ENCODE peak calls at places on chromosomes 12 and 14, in eight cellular contexts. One of them, this sample, is unnamed.

GRCh38 chr12:24414421-24414820 is 465.0 kb upstream of the SOX5 start:
- DNase-seq in NCI-H2081: no peak
- DNase-seq in NCI-H1105 treated with DMSO at 0.1 percent for 48 hours: no peak
- DNase-seq in SW480: no peak
- DNase-seq in KBM-7: no peak
- DNase-seq in NCI-H146: no peak
- DNase-seq in non-pigmented ciliary epithelial cell: no peak
- DNase-seq in ELF-1: no peak
- DNase-seq in this sample: no peak

GRCh38 chr12:34121360-34121759 is 99.1 kb downstream of the ALG10 start:
- DNase-seq in ELF-1: no peak
- DNase-seq in KBM-7: no peak
- DNase-seq in NCI-H146: no peak
- DNase-seq in NCI-H1105 treated with DMSO at 0.1 percent for 48 hours: no peak
- DNase-seq in NCI-H2081: no peak
- DNase-seq in non-pigmented ciliary epithelial cell: no peak
- DNase-seq in SW480: no peak
- DNase-seq in this sample: no peak

GRCh38 chr12:86414201-86414600 is 158.0 kb upstream of the MGAT4C start:
- DNase-seq in NCI-H146: no peak
- DNase-seq in SW480: no peak
- DNase-seq in KBM-7: no peak
- DNase-seq in NCI-H2081: no peak
- DNase-seq in non-pigmented ciliary epithelial cell: no peak
- DNase-seq in ELF-1: no peak
- DNase-seq in NCI-H1105 treated with DMSO at 0.1 percent for 48 hours: no peak
- DNase-seq in this sample: no peak

GRCh38 chr12:92570056-92570753 is 132.6 kb upstream of the PLEKHG7 start:
- DNase-seq in NCI-H146: peak; percentile 87
- DNase-seq in NCI-H1105 treated with DMSO at 0.1 percent for 48 hours: peak; percentile 92
- DNase-seq in KBM-7: peak; percentile 78
- DNase-seq in non-pigmented ciliary epithelial cell: peak; percentile 56
- DNase-seq in SW480: peak; percentile 80
- DNase-seq in ELF-1: peak; percentile 68
- DNase-seq in NCI-H2081: peak; percentile 88
- DNase-seq in this sample: peak; percentile 79

GRCh38 chr12:89117448-89118034 is 234.8 kb downstream of the DUSP6 start:
- DNase-seq in NCI-H1105 treated with DMSO at 0.1 percent for 48 hours: peak; percentile 8
- DNase-seq in KBM-7: peak; percentile 73
- DNase-seq in ELF-1: peak; percentile 14
- DNase-seq in non-pigmented ciliary epithelial cell: no peak
- DNase-seq in NCI-H2081: no peak
- DNase-seq in NCI-H146: no peak
- DNase-seq in SW480: peak; percentile 5
- DNase-seq in this sample: no peak

GRCh38 chr12:13177373-13177772 is 19.2 kb upstream of the EMP1 start:
- DNase-seq in ELF-1: no peak
- DNase-seq in non-pigmented ciliary epithelial cell: no peak
- DNase-seq in NCI-H2081: no peak
- DNase-seq in KBM-7: no peak
- DNase-seq in NCI-H146: no peak
- DNase-seq in NCI-H1105 treated with DMSO at 0.1 percent for 48 hours: no peak
- DNase-seq in SW480: no peak
- DNase-seq in this sample: no peak

GRCh38 chr12:113135178-113136127 is at the start of gene RASAL1:
- DNase-seq in non-pigmented ciliary epithelial cell: no peak
- DNase-seq in NCI-H1105 treated with DMSO at 0.1 percent for 48 hours: peak; percentile 88
- DNase-seq in NCI-H146: peak; percentile 90
- DNase-seq in SW480: peak; percentile 83
- DNase-seq in ELF-1: peak; percentile 57
- DNase-seq in KBM-7: peak; percentile 72
- DNase-seq in NCI-H2081: peak; percentile 60
- DNase-seq in this sample: no peak

GRCh38 chr14:33611405-33612183 is 339.3 kb downstream of the EGLN3 start:
- DNase-seq in KBM-7: no peak
- DNase-seq in non-pigmented ciliary epithelial cell: no peak
- DNase-seq in SW480: no peak
- DNase-seq in NCI-H2081: no peak
- DNase-seq in ELF-1: no peak
- DNase-seq in NCI-H1105 treated with DMSO at 0.1 percent for 48 hours: no peak
- DNase-seq in NCI-H146: no peak
- DNase-seq in this sample: no peak

GRCh38 chr14:34911209-34912150 is 36.3 kb upstream of the BAZ1A start:
- DNase-seq in NCI-H2081: no peak
- DNase-seq in ELF-1: no peak
- DNase-seq in SW480: no peak
- DNase-seq in NCI-H1105 treated with DMSO at 0.1 percent for 48 hours: no peak
- DNase-seq in NCI-H146: no peak
- DNase-seq in non-pigmented ciliary epithelial cell: peak; percentile 61
- DNase-seq in KBM-7: no peak
- DNase-seq in this sample: peak; percentile 7

GRCh38 chr12:10408842-10409241 is 715 bp downstream of the KLRC4 start:
- DNase-seq in KBM-7: no peak
- DNase-seq in NCI-H146: peak; percentile 22
- DNase-seq in SW480: peak; percentile 71
- DNase-seq in non-pigmented ciliary epithelial cell: no peak
- DNase-seq in ELF-1: no peak
- DNase-seq in NCI-H2081: no peak
- DNase-seq in NCI-H1105 treated with DMSO at 0.1 percent for 48 hours: no peak
- DNase-seq in this sample: no peak

GRCh38 chr14:103512701-103513611 is 9.7 kb downstream of the CKB start:
- DNase-seq in ELF-1: no peak
- DNase-seq in NCI-H2081: peak; percentile 57
- DNase-seq in KBM-7: peak; percentile 47
- DNase-seq in NCI-H1105 treated with DMSO at 0.1 percent for 48 hours: peak; percentile 94
- DNase-seq in NCI-H146: no peak
- DNase-seq in SW480: peak; percentile 48
- DNase-seq in non-pigmented ciliary epithelial cell: peak; percentile 18
- DNase-seq in this sample: no peak

GRCh38 chr14:68349900-68350323 is 443.0 kb downstream of the ZFP36L1 start:
- DNase-seq in SW480: no peak
- DNase-seq in NCI-H2081: peak; percentile 93
- DNase-seq in non-pigmented ciliary epithelial cell: no peak
- DNase-seq in ELF-1: no peak
- DNase-seq in KBM-7: no peak
- DNase-seq in NCI-H146: peak; percentile 24
- DNase-seq in NCI-H1105 treated with DMSO at 0.1 percent for 48 hours: no peak
- DNase-seq in this sample: no peak

GRCh38 chr12:32290411-32290810 is 108.9 kb upstream of the FGD4 start:
- DNase-seq in SW480: peak; percentile 56
- DNase-seq in ELF-1: peak; percentile 69
- DNase-seq in NCI-H146: no peak
- DNase-seq in NCI-H2081: no peak
- DNase-seq in KBM-7: no peak
- DNase-seq in non-pigmented ciliary epithelial cell: no peak
- DNase-seq in NCI-H1105 treated with DMSO at 0.1 percent for 48 hours: no peak
- DNase-seq in this sample: no peak

GRCh38 chr12:64218597-64218996 is 3.5 kb downstream of the KICS2 start:
- DNase-seq in NCI-H146: no peak
- DNase-seq in ELF-1: no peak
- DNase-seq in NCI-H1105 treated with DMSO at 0.1 percent for 48 hours: no peak
- DNase-seq in NCI-H2081: no peak
- DNase-seq in non-pigmented ciliary epithelial cell: no peak
- DNase-seq in SW480: no peak
- DNase-seq in KBM-7: no peak
- DNase-seq in this sample: no peak

GRCh38 chr14:22837059-22837749 is 819 bp downstream of the MMP14 start:
- DNase-seq in ELF-1: peak; percentile 76
- DNase-seq in KBM-7: no peak
- DNase-seq in NCI-H1105 treated with DMSO at 0.1 percent for 48 hours: peak; percentile 24
- DNase-seq in NCI-H146: peak; percentile 17
- DNase-seq in non-pigmented ciliary epithelial cell: no peak
- DNase-seq in SW480: no peak
- DNase-seq in NCI-H2081: no peak
- DNase-seq in this sample: no peak

GRCh38 chr14:62604524-62604923 is 440.7 kb downstream of the KCNH5 start:
- DNase-seq in KBM-7: no peak
- DNase-seq in NCI-H2081: no peak
- DNase-seq in non-pigmented ciliary epithelial cell: no peak
- DNase-seq in ELF-1: no peak
- DNase-seq in NCI-H1105 treated with DMSO at 0.1 percent for 48 hours: no peak
- DNase-seq in SW480: no peak
- DNase-seq in NCI-H146: peak; percentile 59
- DNase-seq in this sample: no peak

GRCh38 chr12:84842406-84843013 is 70.1 kb downstream of the SLC6A15 start:
- DNase-seq in NCI-H146: peak; percentile 48
- DNase-seq in SW480: peak; percentile 36
- DNase-seq in KBM-7: peak; percentile 39
- DNase-seq in NCI-H1105 treated with DMSO at 0.1 percent for 48 hours: peak; percentile 79
- DNase-seq in ELF-1: no peak
- DNase-seq in NCI-H2081: peak; percentile 66
- DNase-seq in non-pigmented ciliary epithelial cell: peak; percentile 24
- DNase-seq in this sample: peak; percentile 55

GRCh38 chr12:55697686-55698085 is 10.0 kb downstream of the ITGA7 start:
- DNase-seq in KBM-7: no peak
- DNase-seq in NCI-H146: no peak
- DNase-seq in SW480: no peak
- DNase-seq in NCI-H1105 treated with DMSO at 0.1 percent for 48 hours: no peak
- DNase-seq in non-pigmented ciliary epithelial cell: no peak
- DNase-seq in NCI-H2081: no peak
- DNase-seq in ELF-1: no peak
- DNase-seq in this sample: no peak

GRCh38 chr12:65655074-65655493 is 169.2 kb upstream of the HMGA2 start:
- DNase-seq in ELF-1: no peak
- DNase-seq in NCI-H2081: no peak
- DNase-seq in SW480: no peak
- DNase-seq in NCI-H1105 treated with DMSO at 0.1 percent for 48 hours: no peak
- DNase-seq in non-pigmented ciliary epithelial cell: no peak
- DNase-seq in KBM-7: no peak
- DNase-seq in NCI-H146: no peak
- DNase-seq in this sample: no peak

GRCh38 chr14:92964124-92965109 is 41.5 kb downstream of the CHGA start:
- DNase-seq in non-pigmented ciliary epithelial cell: no peak
- DNase-seq in SW480: no peak
- DNase-seq in KBM-7: no peak
- DNase-seq in NCI-H2081: peak; percentile 19
- DNase-seq in NCI-H146: no peak
- DNase-seq in ELF-1: no peak
- DNase-seq in NCI-H1105 treated with DMSO at 0.1 percent for 48 hours: no peak
- DNase-seq in this sample: no peak

GRCh38 chr12:109534456-109534855 is 38.8 kb downstream of the MMAB start:
- DNase-seq in KBM-7: no peak
- DNase-seq in NCI-H2081: no peak
- DNase-seq in SW480: no peak
- DNase-seq in ELF-1: no peak
- DNase-seq in non-pigmented ciliary epithelial cell: no peak
- DNase-seq in NCI-H146: no peak
- DNase-seq in NCI-H1105 treated with DMSO at 0.1 percent for 48 hours: no peak
- DNase-seq in this sample: no peak

GRCh38 chr12:108305520-108305919 is 33.6 kb downstream of the CMKLR1 start:
- DNase-seq in NCI-H1105 treated with DMSO at 0.1 percent for 48 hours: no peak
- DNase-seq in SW480: peak; percentile 67
- DNase-seq in NCI-H2081: no peak
- DNase-seq in NCI-H146: no peak
- DNase-seq in non-pigmented ciliary epithelial cell: peak; percentile 45
- DNase-seq in ELF-1: peak; percentile 68
- DNase-seq in KBM-7: peak; percentile 55
- DNase-seq in this sample: peak; percentile 77

GRCh38 chr14:93788557-93789365 is 476 bp upstream of the PRIMA1 start:
- DNase-seq in KBM-7: no peak
- DNase-seq in NCI-H1105 treated with DMSO at 0.1 percent for 48 hours: peak; percentile 72
- DNase-seq in NCI-H2081: peak; percentile 59
- DNase-seq in non-pigmented ciliary epithelial cell: no peak
- DNase-seq in ELF-1: peak; percentile 80
- DNase-seq in NCI-H146: peak; percentile 28
- DNase-seq in SW480: peak; percentile 45
- DNase-seq in this sample: no peak

GRCh38 chr14:68633131-68633991 is 159.5 kb downstream of the ZFP36L1 start:
- DNase-seq in NCI-H1105 treated with DMSO at 0.1 percent for 48 hours: no peak
- DNase-seq in KBM-7: no peak
- DNase-seq in NCI-H146: no peak
- DNase-seq in ELF-1: no peak
- DNase-seq in NCI-H2081: no peak
- DNase-seq in non-pigmented ciliary epithelial cell: no peak
- DNase-seq in SW480: no peak
- DNase-seq in this sample: no peak

GRCh38 chr12:123141615-123142517 is 9.0 kb downstream of the PITPNM2 start:
- DNase-seq in non-pigmented ciliary epithelial cell: peak; percentile 65
- DNase-seq in NCI-H1105 treated with DMSO at 0.1 percent for 48 hours: no peak
- DNase-seq in SW480: peak; percentile 65
- DNase-seq in NCI-H146: no peak
- DNase-seq in NCI-H2081: no peak
- DNase-seq in KBM-7: peak; percentile 5
- DNase-seq in ELF-1: peak; percentile 55
- DNase-seq in this sample: peak; percentile 38

GRCh38 chr14:38201137-38201828 is 6.4 kb upstream of the SSTR1 start:
- DNase-seq in KBM-7: no peak
- DNase-seq in ELF-1: no peak
- DNase-seq in NCI-H2081: no peak
- DNase-seq in non-pigmented ciliary epithelial cell: no peak
- DNase-seq in NCI-H1105 treated with DMSO at 0.1 percent for 48 hours: no peak
- DNase-seq in NCI-H146: no peak
- DNase-seq in SW480: no peak
- DNase-seq in this sample: no peak

GRCh38 chr12:770474-770873 is 18.1 kb downstream of the WNK1 start:
- DNase-seq in NCI-H146: no peak
- DNase-seq in SW480: no peak
- DNase-seq in NCI-H1105 treated with DMSO at 0.1 percent for 48 hours: no peak
- DNase-seq in NCI-H2081: no peak
- DNase-seq in ELF-1: no peak
- DNase-seq in non-pigmented ciliary epithelial cell: no peak
- DNase-seq in KBM-7: no peak
- DNase-seq in this sample: no peak

GRCh38 chr14:95294834-95295599 is 24.7 kb downstream of the CLMN start:
- DNase-seq in NCI-H2081: peak; percentile 23
- DNase-seq in SW480: no peak
- DNase-seq in NCI-H146: no peak
- DNase-seq in KBM-7: no peak
- DNase-seq in non-pigmented ciliary epithelial cell: no peak
- DNase-seq in ELF-1: no peak
- DNase-seq in NCI-H1105 treated with DMSO at 0.1 percent for 48 hours: no peak
- DNase-seq in this sample: no peak

GRCh38 chr12:2248901-2249381 is 196.2 kb downstream of the CACNA1C start:
- DNase-seq in NCI-H1105 treated with DMSO at 0.1 percent for 48 hours: peak; percentile 87
- DNase-seq in non-pigmented ciliary epithelial cell: no peak
- DNase-seq in ELF-1: no peak
- DNase-seq in KBM-7: no peak
- DNase-seq in NCI-H146: no peak
- DNase-seq in NCI-H2081: peak; percentile 63
- DNase-seq in SW480: no peak
- DNase-seq in this sample: no peak

GRCh38 chr14:74207943-74208342 is 31.3 kb upstream of the VSX2 start:
- DNase-seq in NCI-H1105 treated with DMSO at 0.1 percent for 48 hours: no peak
- DNase-seq in ELF-1: no peak
- DNase-seq in non-pigmented ciliary epithelial cell: no peak
- DNase-seq in SW480: no peak
- DNase-seq in KBM-7: peak; percentile 45
- DNase-seq in NCI-H146: no peak
- DNase-seq in NCI-H2081: no peak
- DNase-seq in this sample: no peak

GRCh38 chr14:77100961-77101360 is 2.9 kb downstream of the CIPC start:
- DNase-seq in KBM-7: no peak
- DNase-seq in NCI-H146: no peak
- DNase-seq in ELF-1: no peak
- DNase-seq in NCI-H1105 treated with DMSO at 0.1 percent for 48 hours: no peak
- DNase-seq in NCI-H2081: no peak
- DNase-seq in non-pigmented ciliary epithelial cell: no peak
- DNase-seq in SW480: no peak
- DNase-seq in this sample: no peak

GRCh38 chr14:93628048-93628447 is 160.2 kb downstream of the PRIMA1 start:
- DNase-seq in SW480: no peak
- DNase-seq in NCI-H2081: no peak
- DNase-seq in ELF-1: no peak
- DNase-seq in KBM-7: no peak
- DNase-seq in NCI-H1105 treated with DMSO at 0.1 percent for 48 hours: no peak
- DNase-seq in non-pigmented ciliary epithelial cell: no peak
- DNase-seq in NCI-H146: no peak
- DNase-seq in this sample: no peak

GRCh38 chr12:12786371-12786715 is 884 bp downstream of the APOLD1 start:
- DNase-seq in ELF-1: no peak
- DNase-seq in NCI-H2081: no peak
- DNase-seq in NCI-H146: no peak
- DNase-seq in NCI-H1105 treated with DMSO at 0.1 percent for 48 hours: no peak
- DNase-seq in KBM-7: no peak
- DNase-seq in SW480: no peak
- DNase-seq in non-pigmented ciliary epithelial cell: no peak
- DNase-seq in this sample: no peak

GRCh38 chr12:103547929-103548328 is 39.1 kb upstream of the STAB2 start:
- DNase-seq in non-pigmented ciliary epithelial cell: no peak
- DNase-seq in SW480: no peak
- DNase-seq in ELF-1: no peak
- DNase-seq in NCI-H2081: peak; percentile 89
- DNase-seq in NCI-H1105 treated with DMSO at 0.1 percent for 48 hours: peak; percentile 92
- DNase-seq in NCI-H146: peak; percentile 93
- DNase-seq in KBM-7: no peak
- DNase-seq in this sample: no peak

This sample was measured in HFF-Myc.